ENCODE peak calls at places on chromosome 21, in five cellular contexts. H, K, T, F and I are unnamed samples.

GRCh38 chr21:42164064-42164789 is 54.7 kb upstream of the ABCG1 start:
- DNase-seq in H (no peak), K (no peak), T (peak), F (peak), I (peak)

GRCh38 chr21:44603109-44603875 is 2.9 kb downstream of the KRTAP10-7 start:
- DNase-seq in H (no peak), K (no peak), T (no peak), F (no peak), I (no peak)

GRCh38 chr21:14545906-14546480 is at the start of gene SAMSN1:
- DNase-seq in H (no peak), K (peak), T (no peak), F (no peak), I (no peak)

GRCh38 chr21:38533887-38534286 is 35.6 kb upstream of the ERG start:
- DNase-seq in H (no peak), K (no peak), T (no peak), F (no peak), I (no peak)

GRCh38 chr21:33115586-33116541 is 45.9 kb downstream of the OLIG1 start:
- DNase-seq in H (no peak), K (no peak), T (no peak), F (no peak), I (no peak)

GRCh38 chr21:39688010-39688409 is 57.0 kb upstream of the IGSF5 start:
- DNase-seq in H (no peak), K (no peak), T (no peak), F (no peak), I (no peak)

GRCh38 chr21:27300770-27301169 is 333.9 kb upstream of the ADAMTS5 start:
- DNase-seq in H (no peak), K (no peak), T (no peak), F (no peak), I (no peak)

GRCh38 chr21:43778469-43779335 is 2.6 kb upstream of the CSTB start:
- DNase-seq in H (no peak), K (no peak), T (no peak), F (no peak), I (no peak)

GRCh38 chr21:36079010-36079649 is 9.3 kb downstream of the CBR1 start:
- DNase-seq in H (no peak), K (no peak), T (no peak), F (no peak), I (no peak)

GRCh38 chr21:28334407-28334806 is 658.3 kb downstream of the LTN1 start:
- DNase-seq in H (no peak), K (no peak), T (no peak), F (no peak), I (no peak)

GRCh38 chr21:17784604-17785402 is 34.4 kb downstream of the C21orf91 start:
- DNase-seq in H (no peak), K (no peak), T (no peak), F (no peak), I (no peak)

GRCh38 chr21:38839370-38839681 is 33.6 kb downstream of the ETS2 start:
- DNase-seq in H (no peak), K (no peak), T (no peak), F (no peak), I (no peak)

GRCh38 chr21:42013901-42014300 is 3.7 kb upstream of the ZBTB21 start:
- DNase-seq in H (no peak), K (no peak), T (no peak), F (no peak), I (no peak)

GRCh38 chr21:16358784-16359183 is 629.0 kb downstream of the USP25 start:
- DNase-seq in H (no peak), K (no peak), T (no peak), F (no peak), I (no peak)

GRCh38 chr21:25396135-25396711 is 211.1 kb downstream of the MRPL39 start:
- DNase-seq in H (no peak), K (peak), T (no peak), F (no peak), I (no peak)

GRCh38 chr21:31732891-31733520 is 1.1 kb upstream of the SCAF4 start:
- DNase-seq in H (no peak), K (no peak), T (peak), F (peak), I (no peak)

GRCh38 chr21:44637018-44637850 is at the start of gene KRTAP10-10:
- DNase-seq in H (no peak), K (no peak), T (no peak), F (peak), I (no peak)

GRCh38 chr21:14092834-14093560 is 117.8 kb downstream of the LIPI start:
- DNase-seq in H (no peak), K (no peak), T (no peak), F (no peak), I (no peak)

GRCh38 chr21:45129231-45129923 is 55.0 kb downstream of the ADARB1 start:
- DNase-seq in H (no peak), K (no peak), T (peak), F (no peak), I (no peak)

GRCh38 chr21:46205766-46206162 is 21.5 kb upstream of the SPATC1L start:
- DNase-seq in H (no peak), K (no peak), T (no peak), F (no peak), I (no peak)

GRCh38 chr21:45347048-45347711 is 57.8 kb upstream of the COL18A1 start:
- DNase-seq in H (no peak), K (no peak), T (no peak), F (no peak), I (no peak)